ENCODE peak calls at places on chromosomes 16 and 17, in eight cellular contexts. M is ascending aorta, P is Peyer's patch, R is fibroblast of lung, E is sigmoid colon, Z is kidney, X is testis, S is thoracic aorta. H is an unnamed sample.

GRCh38 chr16:4537376-4538066 is 1.1 kb downstream of the CDIP1 start:
- DNase-seq in S (no peak), P (peak; percentile 57), M (no peak), X (peak; percentile 33), E (peak; percentile 70), R (no peak), Z (peak; percentile 82), H (no peak)

GRCh38 chr17:14866266-14866665 is 398.9 kb downstream of the PMP22 start:
- DNase-seq in S (no peak), P (no peak), Z (no peak), E (no peak), R (no peak), X (no peak), M (no peak), H (no peak)

GRCh38 chr16:89114159-89114981 is 20.7 kb downstream of the ACSF3 start:
- DNase-seq in X (no peak), M (no peak), S (no peak), Z (peak; percentile 78), P (peak; percentile 49), R (peak; percentile 81), E (no peak), H (peak; percentile 11)

GRCh38 chr16:65120811-65121721 is 797 bp downstream of the CDH11 start:
- DNase-seq in R (peak; percentile 55), P (no peak), M (no peak), S (no peak), Z (peak; percentile 73), E (peak; percentile 72), X (peak; percentile 35), H (peak; percentile 55)

GRCh38 chr17:13031718-13032350 is 14.0 kb upstream of the ELAC2 start:
- DNase-seq in M (no peak), E (peak; percentile 71), Z (no peak), P (peak; percentile 65), X (peak; percentile 74), S (no peak), R (peak; percentile 20), H (peak; percentile 66)

GRCh38 chr17:30379303-30380105 is 777 bp downstream of the CPD start:
- DNase-seq in Z (peak; percentile 84), X (no peak), M (no peak), E (peak; percentile 70), R (no peak), S (no peak), P (peak; percentile 62), H (peak; percentile 57)

GRCh38 chr16:30368122-30368791 is 2.0 kb downstream of the TBC1D10B start:
- DNase-seq in P (no peak), E (peak; percentile 71), X (no peak), M (no peak), S (no peak), R (peak; percentile 45), Z (no peak), H (no peak)

GRCh38 chr17:19812407-19812806 is 55.3 kb downstream of the ULK2 start:
- DNase-seq in S (no peak), X (no peak), R (no peak), E (no peak), M (no peak), Z (no peak), P (no peak), H (no peak)

GRCh38 chr17:15287533-15288267 is 22.6 kb upstream of the PMP22 start:
- DNase-seq in R (peak; percentile 34), E (peak; percentile 81), P (no peak), M (no peak), X (peak; percentile 42), Z (no peak), S (no peak), H (peak; percentile 37)

GRCh38 chr16:56970934-56971767 is 9.4 kb downstream of the CETP start:
- DNase-seq in X (no peak), S (no peak), E (no peak), P (peak; percentile 60), M (no peak), R (no peak), Z (no peak), H (peak; percentile 30)

GRCh38 chr17:19508327-19508867 is 25.3 kb upstream of the SLC47A1 start:
- DNase-seq in E (peak; percentile 75), R (no peak), X (no peak), P (peak; percentile 68), Z (peak; percentile 84), M (no peak), S (no peak), H (peak; percentile 70)

DNA sequence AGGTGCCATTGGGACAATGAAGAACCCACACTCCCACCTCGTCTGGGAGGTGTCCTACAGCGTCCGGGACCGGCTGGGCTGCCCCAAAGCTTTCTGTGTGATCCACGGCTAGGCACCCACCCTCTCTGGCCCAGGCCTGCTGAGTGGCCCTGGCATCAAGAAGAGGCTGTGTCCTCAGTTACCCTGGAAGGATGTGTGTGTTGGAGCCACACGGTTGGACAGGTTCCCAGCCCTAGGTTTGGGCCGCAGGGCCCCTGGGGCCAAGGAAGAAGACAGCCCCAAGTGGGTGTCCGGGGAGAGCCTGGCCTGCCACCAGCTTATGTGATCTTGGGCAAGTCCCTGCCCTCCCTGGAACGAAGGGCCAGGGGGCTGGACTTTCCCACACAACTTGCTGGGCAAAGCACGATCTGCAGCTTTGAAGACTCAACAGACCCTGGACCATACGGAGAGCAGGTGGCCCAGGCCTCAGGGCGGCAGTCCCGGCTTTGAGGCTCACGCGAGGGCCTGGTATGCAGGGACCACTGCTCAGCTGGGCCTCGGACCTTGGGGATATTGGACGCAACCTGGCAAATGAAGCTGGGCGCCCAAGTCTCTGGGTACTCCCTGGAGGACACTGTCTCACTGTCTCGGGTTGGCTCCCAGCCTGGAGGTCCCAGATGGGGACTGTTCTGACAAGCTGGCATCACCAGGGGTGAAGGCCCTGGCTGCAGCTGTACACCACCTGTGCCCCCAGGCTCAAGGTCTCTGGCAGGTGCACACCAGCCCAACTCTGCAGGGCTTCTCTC is 17.5 kb downstream of the MYBBP1A start:
- DNase-seq in S (no peak), P (no peak), E (no peak), Z (peak; percentile 76), M (no peak), X (no peak), R (no peak), H (peak; percentile 55)
- H3K4me1 ChIP-seq in S (peaks cover 10% of the 10 kb centered on the region), P (peaks cover 10% of the 10 kb centered on the region), E (peaks cover 37% of the 10 kb centered on the region), Z (peaks cover 4% of the 10 kb centered on the region), M (peaks cover 4% of the 10 kb centered on the region), X (peaks cover 41% of the 10 kb centered on the region), R (no peaks in the 10 kb centered on the region), H (peaks cover 21% of the 10 kb centered on the region)

GRCh38 chr17:76682306-76682705 is 28.5 kb downstream of the MXRA7 start:
- DNase-seq in M (no peak), P (no peak), Z (peak; percentile 64), E (peak; percentile 75), S (no peak), X (no peak), R (peak; percentile 90), H (no peak)

GRCh38 chr17:76679242-76679641 is 31.5 kb downstream of the MXRA7 start:
- DNase-seq in R (no peak), X (no peak), E (no peak), P (no peak), S (no peak), M (no peak), Z (no peak), H (no peak)

GRCh38 chr17:76683921-76684745 is 26.6 kb downstream of the MXRA7 start:
- DNase-seq in S (no peak), E (no peak), Z (peak; percentile 66), X (no peak), P (no peak), R (no peak), M (no peak), H (no peak)

GRCh38 chr17:76683011-76683755 is 27.6 kb downstream of the MXRA7 start:
- DNase-seq in M (no peak), X (no peak), E (no peak), R (no peak), S (no peak), Z (peak; percentile 51), P (no peak), H (no peak)

DNA sequence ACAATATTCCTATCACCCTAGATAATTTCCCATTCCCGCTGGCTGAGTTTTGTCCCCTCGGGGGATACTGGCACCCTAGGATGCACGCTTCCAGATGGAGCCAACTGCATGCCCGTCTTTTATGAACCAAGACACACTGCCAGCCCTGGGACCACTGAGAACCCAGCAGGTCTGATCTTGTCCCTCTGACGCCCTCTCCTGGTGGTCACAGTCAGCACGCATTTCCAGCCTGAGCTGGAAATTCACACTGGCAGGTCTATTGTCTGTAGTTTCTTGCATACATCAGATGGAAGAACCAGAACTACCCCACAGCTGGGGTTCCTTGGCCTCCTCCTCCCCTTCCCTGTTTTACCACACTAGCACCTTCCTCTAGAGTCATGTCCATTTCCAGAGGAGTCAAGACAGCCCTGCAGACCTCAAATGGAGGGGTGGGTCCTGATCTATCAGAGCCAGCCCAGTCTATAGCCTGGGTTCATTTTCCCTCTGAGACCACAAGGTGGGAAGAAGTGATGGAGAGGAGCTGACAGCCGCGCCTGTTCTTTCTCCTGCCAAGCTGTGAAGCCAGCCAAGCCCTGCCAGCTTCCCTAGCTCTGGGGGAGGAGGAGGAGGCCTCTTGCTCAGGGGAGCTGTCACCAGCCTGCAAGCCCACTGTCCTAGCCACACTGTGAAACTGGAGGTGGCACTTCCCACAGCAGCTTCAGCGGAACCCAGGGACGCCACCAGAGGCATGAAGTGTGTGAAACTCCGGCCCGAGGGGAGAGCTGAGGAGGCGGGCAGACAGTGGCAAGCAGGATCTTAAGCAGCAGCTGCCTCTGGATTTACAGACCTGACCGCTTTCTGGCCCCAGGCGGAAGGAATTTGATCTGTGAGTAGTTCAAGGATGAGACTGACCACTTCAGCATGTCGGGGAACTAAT is 29.3 kb downstream of the MXRA7 start:
- DNase-seq in M (no peak), R (peak; percentile 52), S (no peak), X (peak; percentile 87), E (peak; percentile 85), Z (peak; percentile 80), P (peak; percentile 84), H (peak; percentile 63)
- H3K36me3 ChIP-seq in M (peaks cover 77% of the 10 kb centered on the region), R (peaks cover 14% of the 10 kb centered on the region), S (peaks cover 44% of the 10 kb centered on the region), X (no peaks in the 10 kb centered on the region), E (peaks cover 7% of the 10 kb centered on the region), Z (peaks cover 7% of the 10 kb centered on the region), P (no peaks in the 10 kb centered on the region), H (no peaks in the 10 kb centered on the region)

GRCh38 chr17:82881292-82881823 is 41.5 kb upstream of the ZNF750 start:
- DNase-seq in R (no peak), M (no peak), X (peak; percentile 52), Z (peak; percentile 67), E (no peak), P (no peak), S (no peak), H (no peak)
- H3K27ac ChIP-seq in R (no peak overlapping the region), M (no peak overlapping the region), X (no peak overlapping the region), Z (no peak overlapping the region), E (no peak overlapping the region), P (peak overlapping the region; percentile 7), S (no peak overlapping the region), H (no peak overlapping the region)

GRCh38 chr17:38577244-38577643 is 28.5 kb downstream of the SRCIN1 start:
- DNase-seq in S (no peak), R (no peak), E (no peak), M (no peak), X (no peak), Z (no peak), P (no peak), H (no peak)
- H3K4me1 ChIP-seq in S (peaks cover 11% of the 10 kb centered on the region), R (no peaks in the 10 kb centered on the region), E (peaks cover 42% of the 10 kb centered on the region), M (peaks cover 2% of the 10 kb centered on the region), X (peaks cover 9% of the 10 kb centered on the region), Z (no peaks in the 10 kb centered on the region), P (no peaks in the 10 kb centered on the region), H (peaks cover 7% of the 10 kb centered on the region)

H was measured in psoas muscle.